ENCODE peak calls at places on chromosomes 11 and 22, in four cellular contexts. B, C, W and L are unnamed samples.

GRCh38 chr22:39219071-39220050 is 25.4 kb downstream of the PDGFB start:
- DNase-seq in B (no peak), C (no peak), W (no peak), L (peak; percentile 24)

GRCh38 chr22:42270178-42270511 is 308 bp downstream of the TCF20 start:
- DNase-seq in B (no peak), C (no peak), W (no peak), L (no peak)

GRCh38 chr11:72781313-72782080 is 12.3 kb downstream of the STARD10 start:
- DNase-seq in B (no peak), C (no peak), W (peak; percentile 89), L (no peak)

GRCh38 chr11:46210133-46210636 is 67.3 kb upstream of the CREB3L1 start:
- DNase-seq in B (peak; percentile 15), C (peak; percentile 27), W (no peak), L (peak; percentile 25)

GRCh38 chr22:37428649-37429586 is 1.6 kb upstream of the ELFN2 start:
- DNase-seq in B (no peak), C (peak; percentile 35), W (peak; percentile 57), L (peak; percentile 64)

GRCh38 chr11:73402834-73403185 is 26.6 kb downstream of the RELT start:
- DNase-seq in B (no peak), C (no peak), W (no peak), L (no peak)

GRCh38 chr11:129944696-129945095 is 49.3 kb upstream of the NFRKB start:
- DNase-seq in B (no peak), C (no peak), W (no peak), L (no peak)

GRCh38 chr11:126384053-126384335 is 28.5 kb downstream of the ST3GAL4 start:
- DNase-seq in B (no peak), C (no peak), W (no peak), L (no peak)

GRCh38 chr11:120878781-120879180 is 145.1 kb upstream of the TBCEL start:
- DNase-seq in B (no peak), C (no peak), W (no peak), L (no peak)

GRCh38 chr22:19798320-19798665 is 37.7 kb downstream of the TBX1 start:
- DNase-seq in B (no peak), C (no peak), W (no peak), L (no peak)

GRCh38 chr11:86138958-86139357 is 70.1 kb upstream of the PICALM start:
- DNase-seq in B (peak; percentile 84), C (no peak), W (no peak), L (no peak)

GRCh38 chr11:11252403-11252802 is 100.6 kb downstream of the CSNK2A3 start:
- DNase-seq in B (no peak), C (no peak), W (no peak), L (no peak)

GRCh38 chr11:74100735-74101134 is 70.1 kb downstream of the C2CD3 start:
- DNase-seq in B (no peak), C (no peak), W (no peak), L (no peak)

GRCh38 chr11:91081440-91082088 is 858.7 kb upstream of the CHORDC1 start:
- DNase-seq in B (no peak), C (no peak), W (no peak), L (peak; percentile 26)

GRCh38 chr22:50105529-50106100 is 15.8 kb downstream of the MOV10L1 start:
- DNase-seq in B (peak; percentile 33), C (no peak), W (no peak), L (no peak)

GRCh38 chr11:57478971-57479663 is 18.8 kb downstream of the RTN4RL2 start:
- DNase-seq in B (no peak), C (no peak), W (no peak), L (no peak)

GRCh38 chr22:47618180-47618579 is 855.7 kb downstream of the TBC1D22A start:
- DNase-seq in B (no peak), C (no peak), W (no peak), L (no peak)

GRCh38 chr22:31944700-31945477 is 554 bp downstream of the YWHAH start:
- DNase-seq in B (no peak), C (no peak), W (peak; percentile 78), L (peak; percentile 16)

GRCh38 chr11:117130879-117131278 is 13.2 kb upstream of the PAFAH1B2 start:
- DNase-seq in B (no peak), C (no peak), W (no peak), L (peak; percentile 29)

GRCh38 chr22:26823966-26824365 is 166.6 kb downstream of the MIAT start:
- DNase-seq in B (no peak), C (no peak), W (no peak), L (no peak)

GRCh38 chr22:47626428-47627390 is 864.3 kb downstream of the TBC1D22A start:
- DNase-seq in B (no peak), C (peak; percentile 13), W (no peak), L (no peak)

GRCh38 chr11:68043029-68043348 is 4.2 kb downstream of the TCIRG1 start:
- DNase-seq in B (no peak), C (no peak), W (peak; percentile 59), L (no peak)

GRCh38 chr11:95563859-95564258 is 225.7 kb downstream of the FAM76B start:
- DNase-seq in B (no peak), C (no peak), W (no peak), L (no peak)

GRCh38 chr11:94845622-94846021 is 77.5 kb downstream of the AMOTL1 start:
- DNase-seq in B (no peak), C (peak; percentile 48), W (no peak), L (peak; percentile 26)

GRCh38 chr11:43035011-43035564 is 276.7 kb upstream of the API5 start:
- DNase-seq in B (no peak), C (no peak), W (no peak), L (no peak)

GRCh38 chr22:44187652-44188230 is 7.0 kb downstream of the PARVG start:
- DNase-seq in B (no peak), C (no peak), W (no peak), L (no peak)

GRCh38 chr11:61201476-61201875 is 1.8 kb upstream of the PGA3 start:
- DNase-seq in B (no peak), C (no peak), W (no peak), L (no peak)

GRCh38 chr11:19723572-19724342 is 11.1 kb downstream of the NAV2 start:
- DNase-seq in B (no peak), C (peak; percentile 12), W (no peak), L (no peak)

GRCh38 chr11:104043137-104043536 is 6.7 kb downstream of the DDI1 start:
- DNase-seq in B (no peak), C (no peak), W (no peak), L (no peak)

GRCh38 chr22:25153961-25154685 is 45.5 kb upstream of the CRYBB3 start:
- DNase-seq in B (no peak), C (peak; percentile 36), W (no peak), L (no peak)

GRCh38 chr11:70568504-70569172 is 170.3 kb downstream of the CTTN start:
- DNase-seq in B (no peak), C (no peak), W (peak; percentile 33), L (no peak)

GRCh38 chr11:86812981-86813380 is 12.6 kb downstream of the PRSS23 start:
- DNase-seq in B (no peak), C (no peak), W (no peak), L (no peak)

GRCh38 chr11:19320764-19321163 is 80.0 kb upstream of the E2F8 start:
- DNase-seq in B (no peak), C (no peak), W (no peak), L (no peak)

GRCh38 chr11:131504199-131504949 is 134.0 kb downstream of the NTM start:
- DNase-seq in B (no peak), C (no peak), W (peak; percentile 16), L (no peak)

GRCh38 chr11:62842171-62842717 is 2.9 kb upstream of the WDR74 start:
- DNase-seq in B (no peak), C (no peak), W (no peak), L (no peak)
- TF ChIP-seq CEBPB in B (no peak), C (no peak), W (no peak), L (no peak)

DNA sequence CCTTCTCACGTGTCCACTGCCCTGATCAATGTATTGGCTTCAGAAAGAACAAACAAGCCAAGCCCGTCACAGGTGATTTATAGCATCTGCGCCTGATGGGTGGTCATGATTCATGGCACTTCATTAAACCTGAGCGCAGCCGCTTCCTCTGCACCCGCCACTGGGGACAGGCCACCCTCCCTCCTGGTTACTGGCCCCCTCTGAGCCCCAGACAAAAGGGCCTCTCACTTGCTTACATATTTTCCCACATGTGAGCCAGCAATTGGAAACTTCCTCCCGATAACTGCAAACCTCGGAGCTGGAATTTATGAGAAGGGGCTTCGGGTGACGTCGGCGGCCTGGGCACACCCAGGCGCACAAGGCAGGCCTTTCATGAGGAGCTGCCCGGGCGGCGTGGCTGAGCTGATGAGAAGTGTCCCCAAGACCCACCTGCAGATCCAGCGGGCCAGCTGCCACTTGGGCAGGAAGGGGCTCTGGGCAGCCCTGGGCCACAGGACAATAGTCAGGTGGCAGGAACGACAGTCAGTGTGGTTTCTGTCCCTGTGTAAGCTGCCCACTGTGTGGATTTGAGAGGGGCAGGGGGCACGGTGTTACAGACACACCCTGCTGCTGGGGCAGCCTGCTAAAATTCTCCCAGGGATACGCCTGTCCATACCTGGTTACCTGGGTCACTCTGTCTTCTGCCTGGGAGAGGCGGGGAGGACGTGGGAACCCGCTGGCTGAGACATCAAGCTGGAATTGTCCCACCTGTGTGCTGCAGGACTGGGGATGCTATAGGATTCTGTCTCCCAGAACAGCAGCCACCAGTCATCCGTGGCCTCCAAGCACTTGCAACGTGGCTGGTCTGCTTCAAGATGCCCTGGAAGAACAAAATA is 64.0 kb upstream of the LINC01488 start:
- DNase-seq in B (no peak), C (no peak), W (no peak), L (no peak)
- TF ChIP-seq CHD4 in B (no peak), C (no peak), W (no peak), L (no peak)

GRCh38 chr11:76307978-76308747 is 72.8 kb downstream of the THAP12 start:
- DNase-seq in B (no peak), C (no peak), W (no peak), L (no peak)

GRCh38 chr11:76307416-76307815 is 73.5 kb downstream of the THAP12 start:
- DNase-seq in B (no peak), C (no peak), W (no peak), L (no peak)

GRCh38 chr11:76298255-76298654 is 82.7 kb downstream of the THAP12 start:
- DNase-seq in B (no peak), C (no peak), W (no peak), L (no peak)

GRCh38 chr11:76302707-76303395 is 78.1 kb downstream of the THAP12 start:
- DNase-seq in B (no peak), C (no peak), W (no peak), L (no peak)

DNA sequence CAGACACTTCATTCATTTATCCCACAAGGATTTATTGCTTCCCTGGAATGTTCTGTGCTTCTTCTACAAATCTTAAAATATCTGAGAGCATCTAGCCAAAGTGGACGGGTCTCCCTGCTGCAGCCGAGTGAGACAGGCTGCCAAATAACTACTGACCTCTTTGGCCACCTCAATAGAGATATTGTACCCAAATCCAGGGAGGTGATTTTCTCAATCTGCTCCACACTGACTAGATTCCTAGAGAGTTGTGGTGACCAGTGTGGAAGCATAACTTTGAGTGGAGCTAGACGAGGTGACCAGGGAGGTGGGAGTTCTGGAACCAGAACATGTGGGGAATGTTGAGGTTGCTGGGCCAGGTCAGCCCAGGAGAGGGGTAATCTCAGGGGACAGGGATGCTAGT is 77.5 kb downstream of the THAP12 start:
- DNase-seq in B (no peak), C (no peak), W (no peak), L (no peak)
- TF ChIP-seq CHD2 in B (no peak), C (no peak), W (no peak), L (no peak)

GRCh38 chr22:23054531-23055257 is 15.6 kb upstream of the GNAZ start:
- DNase-seq in B (peak; percentile 55), C (no peak), W (peak; percentile 55), L (no peak)
- TF ChIP-seq CEBPB in B (no peak), C (no peak), W (no peak), L (no peak)